ENCODE peak calls at places on chromosomes 13 and 19, in eight cellular contexts. One of them, this sample, is unnamed.

GRCh38 chr13:19155321-19155861 is 26.2 kb downstream of the TUBA3C start:
- DNase-seq in stimulated activated CD8-positive, alpha-beta memory T cell treated with anti-CD3 and anti-CD28 coated beads, Interleukin-7, amount 100 ng/mL, for 48 hours: no peak
- DNase-seq in cardiac fibroblast: no peak
- DNase-seq in NCI-H524: no peak
- DNase-seq in CD4-positive, CD25-positive, alpha-beta regulatory T cell: no peak
- DNase-seq in OCI-LY7: no peak
- DNase-seq in fibroblast of pulmonary artery: no peak
- DNase-seq in astrocyte of the spinal cord: no peak
- DNase-seq in this sample: no peak

GRCh38 chr19:47408156-47408938 is 11.0 kb downstream of the MEIS3 start:
- DNase-seq in CD4-positive, CD25-positive, alpha-beta regulatory T cell: no peak
- DNase-seq in stimulated activated CD8-positive, alpha-beta memory T cell treated with anti-CD3 and anti-CD28 coated beads, Interleukin-7, amount 100 ng/mL, for 48 hours: no peak
- DNase-seq in NCI-H524: no peak
- DNase-seq in cardiac fibroblast: no peak
- DNase-seq in OCI-LY7: no peak
- DNase-seq in astrocyte of the spinal cord: no peak
- DNase-seq in fibroblast of pulmonary artery: no peak
- DNase-seq in this sample: no peak

GRCh38 chr19:49831592-49831991 is 13.5 kb downstream of the MED25 start:
- DNase-seq in CD4-positive, CD25-positive, alpha-beta regulatory T cell: no peak
- DNase-seq in OCI-LY7: no peak
- DNase-seq in NCI-H524: no peak
- DNase-seq in stimulated activated CD8-positive, alpha-beta memory T cell treated with anti-CD3 and anti-CD28 coated beads, Interleukin-7, amount 100 ng/mL, for 48 hours: no peak
- DNase-seq in astrocyte of the spinal cord: no peak
- DNase-seq in fibroblast of pulmonary artery: no peak
- DNase-seq in cardiac fibroblast: no peak
- DNase-seq in this sample: no peak

GRCh38 chr13:98965325-98965724 is 12.5 kb downstream of the DOCK9 start:
- DNase-seq in NCI-H524: no peak
- DNase-seq in astrocyte of the spinal cord: no peak
- DNase-seq in fibroblast of pulmonary artery: no peak
- DNase-seq in stimulated activated CD8-positive, alpha-beta memory T cell treated with anti-CD3 and anti-CD28 coated beads, Interleukin-7, amount 100 ng/mL, for 48 hours: no peak
- DNase-seq in CD4-positive, CD25-positive, alpha-beta regulatory T cell: no peak
- DNase-seq in OCI-LY7: no peak
- DNase-seq in cardiac fibroblast: no peak
- DNase-seq in this sample: no peak

GRCh38 chr13:59086147-59086546 is 1077.6 kb downstream of the DIAPH3 start:
- DNase-seq in OCI-LY7: no peak
- DNase-seq in CD4-positive, CD25-positive, alpha-beta regulatory T cell: no peak
- DNase-seq in NCI-H524: no peak
- DNase-seq in fibroblast of pulmonary artery: peak; percentile 67
- DNase-seq in cardiac fibroblast: peak; percentile 91
- DNase-seq in astrocyte of the spinal cord: peak; percentile 78
- DNase-seq in stimulated activated CD8-positive, alpha-beta memory T cell treated with anti-CD3 and anti-CD28 coated beads, Interleukin-7, amount 100 ng/mL, for 48 hours: no peak
- DNase-seq in this sample: no peak

GRCh38 chr19:33740811-33741396 is 55.8 kb upstream of the KCTD15 start:
- DNase-seq in CD4-positive, CD25-positive, alpha-beta regulatory T cell: no peak
- DNase-seq in fibroblast of pulmonary artery: peak; percentile 52
- DNase-seq in astrocyte of the spinal cord: peak; percentile 9
- DNase-seq in OCI-LY7: peak; percentile 45
- DNase-seq in NCI-H524: no peak
- DNase-seq in cardiac fibroblast: peak; percentile 33
- DNase-seq in stimulated activated CD8-positive, alpha-beta memory T cell treated with anti-CD3 and anti-CD28 coated beads, Interleukin-7, amount 100 ng/mL, for 48 hours: no peak
- DNase-seq in this sample: no peak

GRCh38 chr13:50451609-50452008 is 391.9 kb downstream of the DLEU7 start:
- DNase-seq in fibroblast of pulmonary artery: no peak
- DNase-seq in astrocyte of the spinal cord: no peak
- DNase-seq in stimulated activated CD8-positive, alpha-beta memory T cell treated with anti-CD3 and anti-CD28 coated beads, Interleukin-7, amount 100 ng/mL, for 48 hours: no peak
- DNase-seq in CD4-positive, CD25-positive, alpha-beta regulatory T cell: no peak
- DNase-seq in NCI-H524: no peak
- DNase-seq in cardiac fibroblast: no peak
- DNase-seq in OCI-LY7: no peak
- DNase-seq in this sample: no peak

GRCh38 chr19:8811315-8812172 is 20.6 kb downstream of the ZNF558 start:
- DNase-seq in NCI-H524: no peak
- DNase-seq in astrocyte of the spinal cord: peak; percentile 28
- DNase-seq in fibroblast of pulmonary artery: peak; percentile 15
- DNase-seq in cardiac fibroblast: peak; percentile 30
- DNase-seq in CD4-positive, CD25-positive, alpha-beta regulatory T cell: no peak
- DNase-seq in OCI-LY7: no peak
- DNase-seq in stimulated activated CD8-positive, alpha-beta memory T cell treated with anti-CD3 and anti-CD28 coated beads, Interleukin-7, amount 100 ng/mL, for 48 hours: no peak
- DNase-seq in this sample: no peak

GRCh38 chr13:39815345-39816111 is 160.1 kb downstream of the COG6 start:
- DNase-seq in CD4-positive, CD25-positive, alpha-beta regulatory T cell: no peak
- DNase-seq in astrocyte of the spinal cord: peak; percentile 27
- DNase-seq in NCI-H524: no peak
- DNase-seq in cardiac fibroblast: peak; percentile 44
- DNase-seq in OCI-LY7: no peak
- DNase-seq in fibroblast of pulmonary artery: peak; percentile 53
- DNase-seq in stimulated activated CD8-positive, alpha-beta memory T cell treated with anti-CD3 and anti-CD28 coated beads, Interleukin-7, amount 100 ng/mL, for 48 hours: no peak
- DNase-seq in this sample: no peak

GRCh38 chr13:38636756-38637155 is 50.1 kb upstream of the FREM2 start:
- DNase-seq in stimulated activated CD8-positive, alpha-beta memory T cell treated with anti-CD3 and anti-CD28 coated beads, Interleukin-7, amount 100 ng/mL, for 48 hours: no peak
- DNase-seq in CD4-positive, CD25-positive, alpha-beta regulatory T cell: no peak
- DNase-seq in astrocyte of the spinal cord: no peak
- DNase-seq in NCI-H524: no peak
- DNase-seq in OCI-LY7: no peak
- DNase-seq in fibroblast of pulmonary artery: no peak
- DNase-seq in cardiac fibroblast: no peak
- DNase-seq in this sample: no peak

GRCh38 chr19:1825909-1826556 is 14.0 kb upstream of the ATP8B3 start:
- DNase-seq in NCI-H524: peak; percentile 40
- DNase-seq in OCI-LY7: peak; percentile 73
- DNase-seq in stimulated activated CD8-positive, alpha-beta memory T cell treated with anti-CD3 and anti-CD28 coated beads, Interleukin-7, amount 100 ng/mL, for 48 hours: peak; percentile 33
- DNase-seq in fibroblast of pulmonary artery: peak; percentile 71
- DNase-seq in CD4-positive, CD25-positive, alpha-beta regulatory T cell: peak; percentile 66
- DNase-seq in astrocyte of the spinal cord: peak; percentile 50
- DNase-seq in cardiac fibroblast: peak; percentile 69
- DNase-seq in this sample: peak; percentile 68

GRCh38 chr13:76971215-76971614 is 20.7 kb upstream of the CLN5 start:
- DNase-seq in CD4-positive, CD25-positive, alpha-beta regulatory T cell: no peak
- DNase-seq in cardiac fibroblast: no peak
- DNase-seq in stimulated activated CD8-positive, alpha-beta memory T cell treated with anti-CD3 and anti-CD28 coated beads, Interleukin-7, amount 100 ng/mL, for 48 hours: no peak
- DNase-seq in fibroblast of pulmonary artery: no peak
- DNase-seq in NCI-H524: no peak
- DNase-seq in OCI-LY7: no peak
- DNase-seq in astrocyte of the spinal cord: no peak
- DNase-seq in this sample: no peak

GRCh38 chr19:5466814-5467291 is 11.6 kb downstream of the ZNRF4 start:
- DNase-seq in stimulated activated CD8-positive, alpha-beta memory T cell treated with anti-CD3 and anti-CD28 coated beads, Interleukin-7, amount 100 ng/mL, for 48 hours: no peak
- DNase-seq in OCI-LY7: no peak
- DNase-seq in astrocyte of the spinal cord: no peak
- DNase-seq in fibroblast of pulmonary artery: no peak
- DNase-seq in CD4-positive, CD25-positive, alpha-beta regulatory T cell: no peak
- DNase-seq in cardiac fibroblast: no peak
- DNase-seq in NCI-H524: peak; percentile 83
- DNase-seq in this sample: no peak

GRCh38 chr19:16374436-16374835 is 49.8 kb downstream of the KLF2 start:
- DNase-seq in NCI-H524: no peak
- DNase-seq in OCI-LY7: no peak
- DNase-seq in stimulated activated CD8-positive, alpha-beta memory T cell treated with anti-CD3 and anti-CD28 coated beads, Interleukin-7, amount 100 ng/mL, for 48 hours: no peak
- DNase-seq in fibroblast of pulmonary artery: no peak
- DNase-seq in cardiac fibroblast: no peak
- DNase-seq in CD4-positive, CD25-positive, alpha-beta regulatory T cell: no peak
- DNase-seq in astrocyte of the spinal cord: no peak
- DNase-seq in this sample: no peak

GRCh38 chr13:39452412-39452811 is 150.6 kb downstream of the LHFPL6 start:
- DNase-seq in cardiac fibroblast: peak; percentile 37
- DNase-seq in stimulated activated CD8-positive, alpha-beta memory T cell treated with anti-CD3 and anti-CD28 coated beads, Interleukin-7, amount 100 ng/mL, for 48 hours: no peak
- DNase-seq in CD4-positive, CD25-positive, alpha-beta regulatory T cell: no peak
- DNase-seq in astrocyte of the spinal cord: peak; percentile 18
- DNase-seq in NCI-H524: no peak
- DNase-seq in OCI-LY7: no peak
- DNase-seq in fibroblast of pulmonary artery: peak; percentile 6
- DNase-seq in this sample: no peak

GRCh38 chr13:38542601-38543000 is 144.3 kb upstream of the FREM2 start:
- DNase-seq in CD4-positive, CD25-positive, alpha-beta regulatory T cell: no peak
- DNase-seq in fibroblast of pulmonary artery: no peak
- DNase-seq in NCI-H524: no peak
- DNase-seq in astrocyte of the spinal cord: peak; percentile 8
- DNase-seq in OCI-LY7: no peak
- DNase-seq in stimulated activated CD8-positive, alpha-beta memory T cell treated with anti-CD3 and anti-CD28 coated beads, Interleukin-7, amount 100 ng/mL, for 48 hours: no peak
- DNase-seq in cardiac fibroblast: no peak
- DNase-seq in this sample: no peak

GRCh38 chr19:1156305-1156801 is 17.7 kb downstream of the SBNO2 start:
- DNase-seq in fibroblast of pulmonary artery: peak; percentile 22
- DNase-seq in astrocyte of the spinal cord: no peak
- DNase-seq in stimulated activated CD8-positive, alpha-beta memory T cell treated with anti-CD3 and anti-CD28 coated beads, Interleukin-7, amount 100 ng/mL, for 48 hours: no peak
- DNase-seq in NCI-H524: no peak
- DNase-seq in CD4-positive, CD25-positive, alpha-beta regulatory T cell: no peak
- DNase-seq in cardiac fibroblast: no peak
- DNase-seq in OCI-LY7: no peak
- DNase-seq in this sample: no peak

GRCh38 chr13:77422724-77423123 is 95.8 kb upstream of the MYCBP2 start:
- DNase-seq in cardiac fibroblast: no peak
- DNase-seq in OCI-LY7: no peak
- DNase-seq in NCI-H524: no peak
- DNase-seq in fibroblast of pulmonary artery: no peak
- DNase-seq in CD4-positive, CD25-positive, alpha-beta regulatory T cell: no peak
- DNase-seq in stimulated activated CD8-positive, alpha-beta memory T cell treated with anti-CD3 and anti-CD28 coated beads, Interleukin-7, amount 100 ng/mL, for 48 hours: no peak
- DNase-seq in astrocyte of the spinal cord: no peak
- DNase-seq in this sample: no peak

GRCh38 chr19:991174-991931 is 7.2 kb downstream of the WDR18 start:
- DNase-seq in astrocyte of the spinal cord: peak; percentile 42
- DNase-seq in fibroblast of pulmonary artery: peak; percentile 53
- DNase-seq in stimulated activated CD8-positive, alpha-beta memory T cell treated with anti-CD3 and anti-CD28 coated beads, Interleukin-7, amount 100 ng/mL, for 48 hours: no peak
- DNase-seq in NCI-H524: no peak
- DNase-seq in CD4-positive, CD25-positive, alpha-beta regulatory T cell: peak; percentile 64
- DNase-seq in OCI-LY7: peak; percentile 53
- DNase-seq in cardiac fibroblast: peak; percentile 58
- DNase-seq in this sample: no peak

GRCh38 chr19:15332311-15332996 is at the start of gene BRD4:
- DNase-seq in astrocyte of the spinal cord: peak; percentile 25
- DNase-seq in CD4-positive, CD25-positive, alpha-beta regulatory T cell: peak; percentile 68
- DNase-seq in fibroblast of pulmonary artery: peak; percentile 50
- DNase-seq in stimulated activated CD8-positive, alpha-beta memory T cell treated with anti-CD3 and anti-CD28 coated beads, Interleukin-7, amount 100 ng/mL, for 48 hours: peak; percentile 58
- DNase-seq in OCI-LY7: peak; percentile 82
- DNase-seq in cardiac fibroblast: peak; percentile 53
- DNase-seq in NCI-H524: no peak
- DNase-seq in this sample: peak; percentile 82

GRCh38 chr19:52351512-52351911 is 15.5 kb downstream of the ZNF610 start:
- DNase-seq in stimulated activated CD8-positive, alpha-beta memory T cell treated with anti-CD3 and anti-CD28 coated beads, Interleukin-7, amount 100 ng/mL, for 48 hours: no peak
- DNase-seq in CD4-positive, CD25-positive, alpha-beta regulatory T cell: no peak
- DNase-seq in cardiac fibroblast: no peak
- DNase-seq in NCI-H524: no peak
- DNase-seq in fibroblast of pulmonary artery: no peak
- DNase-seq in OCI-LY7: peak; percentile 51
- DNase-seq in astrocyte of the spinal cord: no peak
- DNase-seq in this sample: no peak

GRCh38 chr19:51931921-51932320 is 4.6 kb downstream of the ZNF613 start:
- DNase-seq in NCI-H524: no peak
- DNase-seq in fibroblast of pulmonary artery: no peak
- DNase-seq in stimulated activated CD8-positive, alpha-beta memory T cell treated with anti-CD3 and anti-CD28 coated beads, Interleukin-7, amount 100 ng/mL, for 48 hours: no peak
- DNase-seq in cardiac fibroblast: no peak
- DNase-seq in OCI-LY7: no peak
- DNase-seq in CD4-positive, CD25-positive, alpha-beta regulatory T cell: no peak
- DNase-seq in astrocyte of the spinal cord: no peak
- DNase-seq in this sample: no peak

GRCh38 chr13:94673841-94674240 is 38.5 kb downstream of the SOX21 start:
- DNase-seq in CD4-positive, CD25-positive, alpha-beta regulatory T cell: no peak
- DNase-seq in stimulated activated CD8-positive, alpha-beta memory T cell treated with anti-CD3 and anti-CD28 coated beads, Interleukin-7, amount 100 ng/mL, for 48 hours: no peak
- DNase-seq in OCI-LY7: no peak
- DNase-seq in fibroblast of pulmonary artery: no peak
- DNase-seq in NCI-H524: no peak
- DNase-seq in cardiac fibroblast: no peak
- DNase-seq in astrocyte of the spinal cord: no peak
- DNase-seq in this sample: no peak

GRCh38 chr19:52941941-52942370 is 18.7 kb upstream of the ZNF888 start:
- DNase-seq in CD4-positive, CD25-positive, alpha-beta regulatory T cell: peak; percentile 6
- DNase-seq in stimulated activated CD8-positive, alpha-beta memory T cell treated with anti-CD3 and anti-CD28 coated beads, Interleukin-7, amount 100 ng/mL, for 48 hours: no peak
- DNase-seq in fibroblast of pulmonary artery: peak; percentile 31
- DNase-seq in NCI-H524: no peak
- DNase-seq in cardiac fibroblast: peak; percentile 38
- DNase-seq in astrocyte of the spinal cord: peak; percentile 38
- DNase-seq in OCI-LY7: peak; percentile 32
- DNase-seq in this sample: peak; percentile 71

GRCh38 chr13:104869501-104869900 is 1666.0 kb downstream of the EFNB2 start:
- DNase-seq in fibroblast of pulmonary artery: peak; percentile 37
- DNase-seq in stimulated activated CD8-positive, alpha-beta memory T cell treated with anti-CD3 and anti-CD28 coated beads, Interleukin-7, amount 100 ng/mL, for 48 hours: no peak
- DNase-seq in NCI-H524: no peak
- DNase-seq in astrocyte of the spinal cord: peak; percentile 26
- DNase-seq in cardiac fibroblast: peak; percentile 3
- DNase-seq in CD4-positive, CD25-positive, alpha-beta regulatory T cell: no peak
- DNase-seq in OCI-LY7: no peak
- DNase-seq in this sample: no peak

GRCh38 chr19:861756-862528 is 2.5 kb downstream of the CFD start:
- DNase-seq in stimulated activated CD8-positive, alpha-beta memory T cell treated with anti-CD3 and anti-CD28 coated beads, Interleukin-7, amount 100 ng/mL, for 48 hours: peak; percentile 21
- DNase-seq in astrocyte of the spinal cord: peak; percentile 23
- DNase-seq in cardiac fibroblast: peak; percentile 32
- DNase-seq in NCI-H524: peak; percentile 24
- DNase-seq in OCI-LY7: peak; percentile 93
- DNase-seq in fibroblast of pulmonary artery: peak; percentile 28
- DNase-seq in CD4-positive, CD25-positive, alpha-beta regulatory T cell: peak; percentile 57
- DNase-seq in this sample: no peak

GRCh38 chr13:42333613-42334328 is 61.8 kb downstream of the AKAP11 start:
- DNase-seq in stimulated activated CD8-positive, alpha-beta memory T cell treated with anti-CD3 and anti-CD28 coated beads, Interleukin-7, amount 100 ng/mL, for 48 hours: no peak
- DNase-seq in NCI-H524: peak; percentile 7
- DNase-seq in astrocyte of the spinal cord: peak; percentile 67
- DNase-seq in fibroblast of pulmonary artery: peak; percentile 67
- DNase-seq in OCI-LY7: peak; percentile 33
- DNase-seq in cardiac fibroblast: peak; percentile 76
- DNase-seq in CD4-positive, CD25-positive, alpha-beta regulatory T cell: no peak
- DNase-seq in this sample: no peak

GRCh38 chr13:18978447-18978846 is 203.2 kb downstream of the TUBA3C start:
- DNase-seq in astrocyte of the spinal cord: no peak
- DNase-seq in NCI-H524: no peak
- DNase-seq in cardiac fibroblast: no peak
- DNase-seq in fibroblast of pulmonary artery: no peak
- DNase-seq in stimulated activated CD8-positive, alpha-beta memory T cell treated with anti-CD3 and anti-CD28 coated beads, Interleukin-7, amount 100 ng/mL, for 48 hours: no peak
- DNase-seq in OCI-LY7: no peak
- DNase-seq in CD4-positive, CD25-positive, alpha-beta regulatory T cell: no peak
- DNase-seq in this sample: no peak

GRCh38 chr13:24280722-24281121 is 28.7 kb upstream of the C1QTNF9 start:
- DNase-seq in CD4-positive, CD25-positive, alpha-beta regulatory T cell: no peak
- DNase-seq in stimulated activated CD8-positive, alpha-beta memory T cell treated with anti-CD3 and anti-CD28 coated beads, Interleukin-7, amount 100 ng/mL, for 48 hours: no peak
- DNase-seq in OCI-LY7: no peak
- DNase-seq in NCI-H524: no peak
- DNase-seq in astrocyte of the spinal cord: no peak
- DNase-seq in fibroblast of pulmonary artery: no peak
- DNase-seq in cardiac fibroblast: no peak
- DNase-seq in this sample: no peak

GRCh38 chr13:112774448-112774792 is 84.6 kb downstream of the ATP11A start:
- DNase-seq in OCI-LY7: no peak
- DNase-seq in stimulated activated CD8-positive, alpha-beta memory T cell treated with anti-CD3 and anti-CD28 coated beads, Interleukin-7, amount 100 ng/mL, for 48 hours: no peak
- DNase-seq in fibroblast of pulmonary artery: no peak
- DNase-seq in NCI-H524: no peak
- DNase-seq in CD4-positive, CD25-positive, alpha-beta regulatory T cell: no peak
- DNase-seq in astrocyte of the spinal cord: no peak
- DNase-seq in cardiac fibroblast: no peak
- DNase-seq in this sample: no peak

GRCh38 chr19:39599116-39599515 is 3.2 kb upstream of the LGALS13 start:
- DNase-seq in fibroblast of pulmonary artery: peak; percentile 46
- DNase-seq in stimulated activated CD8-positive, alpha-beta memory T cell treated with anti-CD3 and anti-CD28 coated beads, Interleukin-7, amount 100 ng/mL, for 48 hours: no peak
- DNase-seq in NCI-H524: no peak
- DNase-seq in cardiac fibroblast: peak; percentile 50
- DNase-seq in CD4-positive, CD25-positive, alpha-beta regulatory T cell: no peak
- DNase-seq in OCI-LY7: peak; percentile 16
- DNase-seq in astrocyte of the spinal cord: peak; percentile 15
- DNase-seq in this sample: no peak

GRCh38 chr19:31127132-31127967 is 221.9 kb downstream of the TSHZ3 start:
- DNase-seq in NCI-H524: no peak
- DNase-seq in astrocyte of the spinal cord: peak; percentile 98
- DNase-seq in stimulated activated CD8-positive, alpha-beta memory T cell treated with anti-CD3 and anti-CD28 coated beads, Interleukin-7, amount 100 ng/mL, for 48 hours: no peak
- DNase-seq in fibroblast of pulmonary artery: peak; percentile 65
- DNase-seq in OCI-LY7: no peak
- DNase-seq in cardiac fibroblast: peak; percentile 94
- DNase-seq in CD4-positive, CD25-positive, alpha-beta regulatory T cell: no peak
- DNase-seq in this sample: no peak

GRCh38 chr19:2902590-2903218 is 2.0 kb downstream of the ZNF57 start:
- DNase-seq in OCI-LY7: no peak
- DNase-seq in CD4-positive, CD25-positive, alpha-beta regulatory T cell: no peak
- DNase-seq in cardiac fibroblast: no peak
- DNase-seq in astrocyte of the spinal cord: no peak
- DNase-seq in stimulated activated CD8-positive, alpha-beta memory T cell treated with anti-CD3 and anti-CD28 coated beads, Interleukin-7, amount 100 ng/mL, for 48 hours: no peak
- DNase-seq in fibroblast of pulmonary artery: no peak
- DNase-seq in NCI-H524: no peak
- DNase-seq in this sample: no peak

GRCh38 chr19:13104848-13105646 is 2.4 kb upstream of the LYL1 start:
- DNase-seq in cardiac fibroblast: no peak
- DNase-seq in stimulated activated CD8-positive, alpha-beta memory T cell treated with anti-CD3 and anti-CD28 coated beads, Interleukin-7, amount 100 ng/mL, for 48 hours: no peak
- DNase-seq in astrocyte of the spinal cord: no peak
- DNase-seq in CD4-positive, CD25-positive, alpha-beta regulatory T cell: no peak
- DNase-seq in NCI-H524: no peak
- DNase-seq in OCI-LY7: peak; percentile 75
- DNase-seq in fibroblast of pulmonary artery: no peak
- DNase-seq in this sample: peak; percentile 70